ENCODE peak calls at places on chromosomes 4 and X, in four cellular contexts. F is pancreas, P is HFF-Myc, H is IMR-90. A is an unnamed sample.

GRCh38 chrX:41824551-41824950 is 98.8 kb downstream of the CASK start:
- DNase-seq in F (no peak), P (peak; percentile 49), H (peak; percentile 71), A (peak; percentile 60)

GRCh38 chrX:39491548-39492297 is 606.0 kb downstream of the BCOR start:
- DNase-seq in F (no peak), P (no peak), H (no peak), A (no peak)

GRCh38 chrX:23637187-23637586 is 30.1 kb upstream of the PRDX4 start:
- DNase-seq in F (no peak), P (no peak), H (no peak), A (no peak)

GRCh38 chrX:31353095-31353494 is 281.3 kb upstream of the FTHL17 start:
- DNase-seq in F (no peak), P (peak; percentile 31), H (peak; percentile 62), A (peak; percentile 69)

GRCh38 chrX:108699368-108699767 is 37.0 kb downstream of the IRS4 start:
- DNase-seq in F (no peak), P (peak; percentile 3), H (peak; percentile 14), A (peak; percentile 18)

GRCh38 chrX:153794897-153795816 is 689 bp downstream of the SSR4 start:
- DNase-seq in F (no peak), P (no peak), H (no peak), A (no peak)

GRCh38 chr4:98245226-98245625 is 16.0 kb upstream of the RAP1GDS1 start:
- DNase-seq in F (no peak), P (no peak), H (no peak), A (no peak)

GRCh38 chr4:15354790-15355418 is 72.9 kb upstream of the C1QTNF7 start:
- DNase-seq in F (no peak), P (no peak), H (no peak), A (no peak)

GRCh38 chrX:118528089-118528753 is 32.6 kb downstream of the DOCK11 start:
- DNase-seq in F (no peak), P (no peak), H (no peak), A (no peak)

GRCh38 chr4:7903686-7904085 is 36.0 kb downstream of the AFAP1 start:
- DNase-seq in F (no peak), P (peak; percentile 32), H (peak; percentile 66), A (peak; percentile 33)

GRCh38 chrX:104172121-104172520 is 5.9 kb downstream of the FAM199X start:
- DNase-seq in F (no peak), P (no peak), H (no peak), A (no peak)

GRCh38 chrX:106894978-106895452 is 8.1 kb downstream of the RIPPLY1 start:
- DNase-seq in F (no peak), P (peak; percentile 48), H (peak; percentile 76), A (peak; percentile 63)

GRCh38 chr4:148091896-148092295 is 350.3 kb downstream of the NR3C2 start:
- DNase-seq in F (no peak), P (no peak), H (no peak), A (no peak)

GRCh38 chr4:121706595-121707021 is 9.8 kb upstream of the ANXA5 start:
- DNase-seq in F (no peak), P (no peak), H (peak; percentile 65), A (peak; percentile 29)

GRCh38 chr4:80035336-80035735 is 37.7 kb downstream of the ANTXR2 start:
- DNase-seq in F (no peak), P (no peak), H (no peak), A (no peak)

GRCh38 chr4:145756244-145756643 is 76.3 kb downstream of the C4orf51 start:
- DNase-seq in F (no peak), P (no peak), H (no peak), A (no peak)

GRCh38 chrX:51779306-51779705 is 36.1 kb downstream of the GSPT2 start:
- DNase-seq in F (no peak), P (no peak), H (no peak), A (no peak)

GRCh38 chrX:149898554-149898953 is 17.6 kb downstream of the MAGEA8 start:
- DNase-seq in F (no peak), P (no peak), H (no peak), A (no peak)

GRCh38 chr4:42654606-42655005 is 2.3 kb downstream of the ATP8A1 start:
- DNase-seq in F (no peak), P (no peak), H (peak; percentile 50), A (peak; percentile 62)

GRCh38 chr4:6123541-6123940 is 76.8 kb downstream of the JAKMIP1 start:
- DNase-seq in F (peak; percentile 6), P (no peak), H (no peak), A (no peak)

GRCh38 chr4:2222838-2223237 is 19.1 kb downstream of the HAUS3 start:
- DNase-seq in F (no peak), P (no peak), H (no peak), A (no peak)

GRCh38 chrX:1093112-1093511 is 119.3 kb downstream of the CRLF2 start:
- DNase-seq in F (no peak), P (no peak), H (no peak), A (no peak)

DNA sequence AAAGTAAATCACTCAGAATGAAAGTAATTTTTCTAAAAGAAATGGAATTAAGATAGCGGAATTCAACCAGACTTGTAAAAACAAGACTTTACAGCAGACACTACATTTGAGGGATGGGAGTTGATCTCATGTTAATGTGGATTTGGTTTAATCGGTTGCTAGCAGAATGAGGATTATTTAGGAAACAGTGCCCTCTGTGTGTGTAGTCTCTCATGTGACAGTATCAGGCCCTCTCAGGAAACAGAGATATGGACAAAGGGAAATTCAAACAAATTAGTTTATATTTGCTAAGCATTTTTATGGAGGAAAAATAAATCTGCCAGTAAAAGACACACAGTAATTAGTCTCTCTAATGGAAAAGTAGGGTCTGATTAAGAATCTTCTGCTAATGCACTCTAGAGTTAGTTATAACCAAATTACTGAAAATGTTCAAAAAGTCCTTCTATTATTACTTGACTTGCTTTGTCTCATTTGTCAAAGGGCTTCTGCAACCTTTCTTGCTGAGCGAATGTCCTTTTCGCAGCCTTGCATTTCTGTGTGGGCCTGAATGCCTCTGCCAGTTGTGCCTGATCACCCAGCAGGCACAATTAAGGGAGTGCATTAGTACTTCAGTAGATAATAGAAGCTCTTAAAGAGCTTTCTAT is 1282.3 kb upstream of the TENM3 start:
- DNase-seq in F (no peak), P (no peak), H (no peak), A (no peak)
- TF ChIP-seq CTCF in F (no peak), P (no peak), H (peak; percentile 9), A (no peak)

DNA sequence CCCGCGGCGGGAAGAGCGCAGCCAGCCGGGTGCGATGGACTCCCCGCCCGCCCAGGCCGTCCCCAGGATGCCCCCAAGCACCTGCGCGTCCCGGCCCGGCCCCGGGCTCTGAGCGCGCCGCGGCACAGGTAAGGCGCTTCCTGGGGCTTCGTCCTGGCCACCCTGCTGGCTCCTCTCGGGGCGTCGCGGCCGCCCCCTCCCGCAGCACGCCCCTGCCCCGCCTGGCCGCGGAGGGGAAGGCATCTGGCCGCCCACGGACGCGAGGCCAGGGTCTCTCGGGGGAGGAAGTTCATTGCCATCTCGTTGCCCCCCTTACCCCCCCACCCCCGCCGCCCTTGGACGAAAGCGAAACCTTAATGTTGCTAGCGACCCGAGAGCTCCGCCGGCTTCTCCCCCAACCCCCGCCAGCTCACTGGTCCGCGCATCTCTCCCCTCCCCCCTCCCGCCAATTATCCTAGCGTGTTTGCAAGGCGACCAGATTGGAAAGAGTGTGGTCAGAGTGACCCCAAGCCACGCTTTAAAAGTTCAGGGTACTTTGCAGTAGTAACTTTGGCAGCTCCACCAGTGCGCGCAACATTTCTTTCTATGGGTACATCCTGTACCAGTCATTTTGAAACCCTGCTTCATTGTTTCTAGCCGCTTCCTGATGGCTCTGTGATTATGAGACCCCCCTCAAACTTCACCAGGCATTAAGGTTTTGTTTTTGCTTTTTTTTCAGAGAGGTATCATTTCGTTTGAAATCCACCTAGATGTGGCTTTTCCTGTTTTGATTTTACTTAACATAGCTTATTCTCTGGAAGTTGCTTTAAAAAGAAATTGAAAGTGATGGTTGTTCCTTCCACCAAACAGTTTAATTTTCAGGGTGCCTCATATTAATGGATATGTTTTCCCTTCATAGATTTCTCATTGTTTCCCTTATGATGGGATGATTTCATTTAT is 606 bp downstream of the TBC1D1 start:
- DNase-seq in F (no peak), P (no peak), H (peak; percentile 4), A (no peak)
- TF ChIP-seq CTCF in F (no peak), P (no peak), H (no peak), A (no peak)

DNA sequence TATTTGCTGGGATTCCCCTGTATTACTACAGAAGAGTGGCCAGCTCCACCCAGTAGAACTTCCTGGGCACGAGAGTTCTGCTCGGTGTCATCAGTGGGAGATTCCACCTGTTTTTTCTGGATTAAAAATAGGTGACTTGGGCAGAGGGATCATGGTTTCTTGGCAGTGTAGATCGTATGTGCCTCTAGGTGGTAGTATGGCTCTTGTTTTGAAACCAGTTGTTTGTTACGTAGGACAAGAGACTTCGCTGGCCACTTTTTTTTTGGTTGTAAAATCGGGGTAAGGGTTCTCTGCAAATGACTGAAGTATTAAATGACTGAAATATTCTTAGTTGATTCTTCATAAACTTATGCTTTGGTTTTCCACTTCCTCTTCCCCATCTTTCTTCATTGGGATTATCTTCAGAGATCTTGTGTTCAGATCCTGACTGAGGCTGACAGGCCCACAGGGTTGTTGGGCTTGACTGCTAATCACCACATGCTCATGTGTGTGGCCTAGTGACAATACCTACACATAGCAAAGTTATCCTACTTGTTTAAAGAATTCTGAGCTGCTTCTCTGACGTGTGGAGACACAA is 43.8 kb upstream of the WDR1 start:
- DNase-seq in F (no peak), P (no peak), H (peak; percentile 24), A (peak; percentile 41)
- TF ChIP-seq CTCF in F (no peak), P (peak; percentile 9), H (peak; percentile 40), A (peak; percentile 70)

GRCh38 chr4:4406455-4407298 is 19.8 kb downstream of the NSG1 start:
- DNase-seq in F (no peak), P (no peak), H (no peak), A (no peak)

GRCh38 chr4:4401049-4401448 is 14.1 kb downstream of the NSG1 start:
- DNase-seq in F (no peak), P (no peak), H (no peak), A (no peak)

GRCh38 chr4:4405358-4405962 is 18.6 kb downstream of the NSG1 start:
- DNase-seq in F (no peak), P (no peak), H (no peak), A (no peak)

GRCh38 chr4:4398430-4398829 is 11.5 kb downstream of the NSG1 start:
- DNase-seq in F (no peak), P (no peak), H (no peak), A (no peak)

DNA sequence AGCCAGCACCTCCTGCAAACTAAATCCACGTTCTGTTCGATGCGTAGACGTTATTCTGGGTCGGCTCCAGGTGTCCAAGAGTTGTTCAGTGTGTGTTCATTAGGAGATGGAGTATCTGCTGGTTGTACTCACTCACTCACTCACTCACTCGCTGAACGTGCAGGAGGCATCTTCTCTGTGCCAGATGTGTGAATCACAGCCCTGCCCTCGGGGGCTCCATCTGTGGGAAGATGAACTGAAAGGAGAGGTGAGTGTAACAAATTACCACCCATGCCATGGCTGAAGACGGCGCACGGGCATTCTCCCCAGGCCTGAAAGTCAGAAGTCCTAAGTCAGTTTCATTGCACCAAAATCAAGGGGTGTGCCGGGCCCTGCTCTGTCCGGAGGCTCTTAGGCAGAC is 16.1 kb downstream of the NSG1 start:
- DNase-seq in F (no peak), P (peak; percentile 31), H (peak; percentile 8), A (peak; percentile 77)
- TF ChIP-seq CTCF in F (no peak), P (no peak), H (no peak), A (no peak)

DNA sequence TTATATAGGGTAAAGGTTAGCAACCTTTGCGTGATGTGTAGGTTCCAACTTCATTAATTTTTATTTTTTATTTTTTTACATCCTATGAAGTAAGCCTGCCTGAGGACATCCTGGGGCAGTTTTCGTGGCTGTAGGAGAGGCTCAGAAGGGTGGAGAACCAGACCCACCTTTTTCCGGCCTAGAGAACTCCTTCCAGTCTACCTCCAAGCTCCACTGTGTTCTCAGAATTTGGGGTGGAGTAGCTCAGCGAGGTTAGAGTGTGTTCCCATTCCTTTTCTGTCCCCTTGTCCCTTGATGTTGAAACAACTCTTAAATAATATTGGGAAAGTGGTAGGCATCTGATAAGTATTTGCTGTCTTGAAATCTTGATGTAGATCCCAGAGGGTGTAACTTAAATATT is 32.4 kb downstream of the MTHFD2L start:
- DNase-seq in F (no peak), P (no peak), H (no peak), A (no peak)
- TF ChIP-seq CTCF in F (no peak), P (no peak), H (no peak), A (no peak)

GRCh38 chrX:17564689-17565409 is 172.4 kb upstream of the SCML1 start:
- DNase-seq in F (no peak), P (no peak), H (no peak), A (no peak)
- TF ChIP-seq CTCF in F (no peak), P (no peak), H (no peak), A (no peak)

A was measured in HFFc6.